ENCODE peak calls at places on chromosome 16, in eight cellular contexts. One of them, this sample, is unnamed.

GRCh38 chr16:89422527-89422904 is 67.8 kb downstream of the ANKRD11 start:
- DNase-seq in neural crest cell: no peak
- DNase-seq in dermis blood vessel endothelial cell: peak
- DNase-seq in nephron progenitor cell: no peak
- DNase-seq in PC-3: peak
- DNase-seq in activated CD8-positive, alpha-beta T cell treated with anti-CD3 and anti-CD28 coated beads for 36 hours: peak
- DNase-seq in body of pancreas: no peak
- DNase-seq in fibroblast of lung: peak
- DNase-seq in this sample: no peak

GRCh38 chr16:30942421-30942796 is 6.5 kb upstream of the ORAI3 start:
- DNase-seq in neural crest cell: no peak
- DNase-seq in dermis blood vessel endothelial cell: no peak
- DNase-seq in nephron progenitor cell: no peak
- DNase-seq in PC-3: no peak
- DNase-seq in activated CD8-positive, alpha-beta T cell treated with anti-CD3 and anti-CD28 coated beads for 36 hours: no peak
- DNase-seq in body of pancreas: no peak
- DNase-seq in fibroblast of lung: no peak
- DNase-seq in this sample: peak

GRCh38 chr16:55710466-55710865 is 54.7 kb downstream of the SLC6A2 start:
- DNase-seq in neural crest cell: no peak
- DNase-seq in dermis blood vessel endothelial cell: peak
- DNase-seq in nephron progenitor cell: peak
- DNase-seq in PC-3: no peak
- DNase-seq in activated CD8-positive, alpha-beta T cell treated with anti-CD3 and anti-CD28 coated beads for 36 hours: no peak
- DNase-seq in body of pancreas: no peak
- DNase-seq in fibroblast of lung: no peak
- DNase-seq in this sample: no peak

GRCh38 chr16:58491-59439 is 5.1 kb downstream of the SNRNP25 start:
- DNase-seq in neural crest cell: no peak
- DNase-seq in dermis blood vessel endothelial cell: no peak
- DNase-seq in nephron progenitor cell: no peak
- DNase-seq in PC-3: no peak
- DNase-seq in activated CD8-positive, alpha-beta T cell treated with anti-CD3 and anti-CD28 coated beads for 36 hours: no peak
- DNase-seq in body of pancreas: no peak
- DNase-seq in fibroblast of lung: no peak
- DNase-seq in this sample: no peak

GRCh38 chr16:68972008-68972407 is 128.7 kb downstream of the TANGO6 start:
- DNase-seq in neural crest cell: no peak
- DNase-seq in dermis blood vessel endothelial cell: no peak
- DNase-seq in nephron progenitor cell: no peak
- DNase-seq in PC-3: no peak
- DNase-seq in activated CD8-positive, alpha-beta T cell treated with anti-CD3 and anti-CD28 coated beads for 36 hours: no peak
- DNase-seq in body of pancreas: no peak
- DNase-seq in fibroblast of lung: no peak
- DNase-seq in this sample: no peak

GRCh38 chr16:46895399-46896313 is 11.5 kb downstream of the GPT2 start:
- DNase-seq in neural crest cell: no peak
- DNase-seq in dermis blood vessel endothelial cell: no peak
- DNase-seq in nephron progenitor cell: peak
- DNase-seq in PC-3: no peak
- DNase-seq in activated CD8-positive, alpha-beta T cell treated with anti-CD3 and anti-CD28 coated beads for 36 hours: no peak
- DNase-seq in body of pancreas: peak
- DNase-seq in fibroblast of lung: no peak
- DNase-seq in this sample: no peak

GRCh38 chr16:275041-275621 is 613 bp downstream of the RGS11 start:
- DNase-seq in neural crest cell: no peak
- DNase-seq in dermis blood vessel endothelial cell: no peak
- DNase-seq in nephron progenitor cell: peak
- DNase-seq in PC-3: no peak
- DNase-seq in activated CD8-positive, alpha-beta T cell treated with anti-CD3 and anti-CD28 coated beads for 36 hours: peak
- DNase-seq in body of pancreas: peak
- DNase-seq in fibroblast of lung: no peak
- DNase-seq in this sample: no peak

GRCh38 chr16:28549301-28549899 is 4.3 kb upstream of the SGF29 start:
- DNase-seq in neural crest cell: no peak
- DNase-seq in dermis blood vessel endothelial cell: peak
- DNase-seq in nephron progenitor cell: no peak
- DNase-seq in PC-3: peak
- DNase-seq in activated CD8-positive, alpha-beta T cell treated with anti-CD3 and anti-CD28 coated beads for 36 hours: peak
- DNase-seq in body of pancreas: peak
- DNase-seq in fibroblast of lung: peak
- DNase-seq in this sample: peak

GRCh38 chr16:9523994-9524393 is 432.6 kb downstream of the HAPSTR1 start:
- DNase-seq in neural crest cell: no peak
- DNase-seq in dermis blood vessel endothelial cell: no peak
- DNase-seq in nephron progenitor cell: no peak
- DNase-seq in PC-3: no peak
- DNase-seq in activated CD8-positive, alpha-beta T cell treated with anti-CD3 and anti-CD28 coated beads for 36 hours: no peak
- DNase-seq in body of pancreas: no peak
- DNase-seq in fibroblast of lung: no peak
- DNase-seq in this sample: no peak

GRCh38 chr16:88290850-88291830 is 91.6 kb upstream of the ZNF469 start:
- DNase-seq in neural crest cell: no peak
- DNase-seq in dermis blood vessel endothelial cell: no peak
- DNase-seq in nephron progenitor cell: no peak
- DNase-seq in PC-3: no peak
- DNase-seq in activated CD8-positive, alpha-beta T cell treated with anti-CD3 and anti-CD28 coated beads for 36 hours: no peak
- DNase-seq in body of pancreas: no peak
- DNase-seq in fibroblast of lung: no peak
- DNase-seq in this sample: no peak

GRCh38 chr16:12539185-12539929 is 264.3 kb downstream of the CPPED1 start:
- DNase-seq in neural crest cell: no peak
- DNase-seq in dermis blood vessel endothelial cell: no peak
- DNase-seq in nephron progenitor cell: no peak
- DNase-seq in PC-3: peak
- DNase-seq in activated CD8-positive, alpha-beta T cell treated with anti-CD3 and anti-CD28 coated beads for 36 hours: peak
- DNase-seq in body of pancreas: no peak
- DNase-seq in fibroblast of lung: peak
- DNase-seq in this sample: peak

GRCh38 chr16:12043953-12044352 is 67.4 kb downstream of the SNX29 start:
- DNase-seq in neural crest cell: no peak
- DNase-seq in dermis blood vessel endothelial cell: no peak
- DNase-seq in nephron progenitor cell: no peak
- DNase-seq in PC-3: no peak
- DNase-seq in activated CD8-positive, alpha-beta T cell treated with anti-CD3 and anti-CD28 coated beads for 36 hours: no peak
- DNase-seq in body of pancreas: no peak
- DNase-seq in fibroblast of lung: no peak
- DNase-seq in this sample: no peak

GRCh38 chr16:88906020-88906419 is 39.6 kb upstream of the PABPN1L start:
- DNase-seq in neural crest cell: no peak
- DNase-seq in dermis blood vessel endothelial cell: no peak
- DNase-seq in nephron progenitor cell: no peak
- DNase-seq in PC-3: no peak
- DNase-seq in activated CD8-positive, alpha-beta T cell treated with anti-CD3 and anti-CD28 coated beads for 36 hours: no peak
- DNase-seq in body of pancreas: no peak
- DNase-seq in fibroblast of lung: no peak
- DNase-seq in this sample: no peak